ENCODE peak calls at places on chromosomes 2 and 18, in four cellular contexts. F is PC-9; K is substantia nigra; N is stimulated activated CD4-positive, alpha-beta T cell treated with anti-CD3 and anti-CD28 coated beads, Interleukin-12 subunit alpha, Interleukin-12 subunit beta, amount 100 ng/mL, for 48 hours. P is an unnamed sample.

GRCh38 chr2:236720974-236721600 is 151.5 kb downstream of the ACKR3 start:
- DNase-seq in F (no peak), N (no peak), K (no peak), P (no peak)

GRCh38 chr2:239583879-239584859 is 183.3 kb upstream of the HDAC4 start:
- DNase-seq in N (no peak), F (no peak), K (no peak), P (no peak)

GRCh38 chr2:230583593-230583992 is 129.0 kb upstream of the CAB39 start:
- DNase-seq in F (no peak), N (no peak), K (no peak), P (no peak)

GRCh38 chr2:36441816-36442215 is 86.2 kb downstream of the CRIM1 start:
- DNase-seq in N (no peak), K (no peak), F (no peak), P (no peak)

GRCh38 chr18:67302043-67302442 is 214.5 kb downstream of the DSEL start:
- DNase-seq in K (no peak), N (no peak), F (no peak), P (no peak)

GRCh38 chr2:27255187-27255586 is 7.7 kb downstream of the SLC30A3 start:
- DNase-seq in N (no peak), F (no peak), K (no peak), P (no peak)

GRCh38 chr18:57943723-57944122 is 100.3 kb upstream of the NEDD4L start:
- DNase-seq in N (no peak), K (no peak), F (no peak), P (no peak)

GRCh38 chr18:73549236-73549635 is 598.4 kb downstream of the FBXO15 start:
- DNase-seq in K (no peak), F (no peak), N (no peak), P (no peak)

GRCh38 chr2:143015681-143016080 is 113.5 kb upstream of the ARHGAP15 start:
- DNase-seq in F (no peak), N (no peak), K (no peak), P (no peak)

GRCh38 chr2:240626531-240627300 is 1.4 kb downstream of the GPR35 start:
- DNase-seq in K (no peak), N (no peak), F (no peak), P (no peak)

GRCh38 chr2:98408155-98408554 is 36.5 kb upstream of the INPP4A start:
- DNase-seq in F (no peak), K (no peak), N (no peak), P (no peak)

GRCh38 chr2:132416080-132416911 is at the start of gene GPR39:
- DNase-seq in N (no peak), K (peak), F (peak), P (peak)

GRCh38 chr2:203453858-203454451 is 81.1 kb downstream of the RAPH1 start:
- DNase-seq in F (no peak), K (no peak), N (peak), P (no peak)

GRCh38 chr2:156456616-156457015 is 20.4 kb downstream of the GPD2 start:
- DNase-seq in N (no peak), F (no peak), K (no peak), P (no peak)

GRCh38 chr2:190882327-190882766 is 1.7 kb downstream of the GLS start:
- DNase-seq in K (no peak), F (no peak), N (no peak), P (no peak)

GRCh38 chr2:239326831-239327535 is 73.8 kb downstream of the HDAC4 start:
- DNase-seq in N (peak), F (no peak), K (no peak), P (no peak)

GRCh38 chr2:152445791-152446201 is 110.8 kb downstream of the FMNL2 start:
- DNase-seq in N (no peak), F (no peak), K (peak), P (peak)

GRCh38 chr2:143704432-143705106 is 575.4 kb downstream of the ARHGAP15 start:
- DNase-seq in K (no peak), N (no peak), F (no peak), P (no peak)

GRCh38 chr2:65367517-65367916 is 64.9 kb downstream of the SPRED2 start:
- DNase-seq in F (peak), N (no peak), K (no peak), P (no peak)

GRCh38 chr2:158034198-158034831 is 67.4 kb upstream of the UPP2 start:
- DNase-seq in N (peak), K (peak), F (no peak), P (no peak)

GRCh38 chr2:126227250-126227649 is 428.7 kb upstream of the GYPC start:
- DNase-seq in F (no peak), K (no peak), N (no peak), P (no peak)

GRCh38 chr2:73749314-73749713 is 12.2 kb upstream of the TPRKB start:
- DNase-seq in F (no peak), N (no peak), K (no peak), P (no peak)

GRCh38 chr2:65430515-65431416 is 1.6 kb downstream of the SPRED2 start:
- DNase-seq in F (peak), N (peak), K (peak), P (peak)